ENCODE peak calls at places on chromosomes 2 and 18, in seven cellular contexts. C is fibroblast of pulmonary artery, Y is GM12865, Q is lower leg skin, K is fibroblast of lung, J is brain microvascular endothelial cell, N is dorsolateral prefrontal cortex. S is an unnamed sample.

GRCh38 chr18:26103579-26103978 is 13.2 kb upstream of the SS18 start:
- DNase-seq in Q (no peak), N (no peak), C (no peak), J (no peak), Y (peak; percentile 60), K (no peak), S (no peak)

GRCh38 chr2:65220432-65221131 is 7.0 kb upstream of the ACTR2 start:
- DNase-seq in J (no peak), K (peak; percentile 37), Y (no peak), Q (no peak), C (no peak), N (no peak), S (no peak)

GRCh38 chr2:19868705-19869550 is 32.9 kb downstream of the TTC32 start:
- DNase-seq in Y (peak; percentile 75), K (peak; percentile 10), C (peak; percentile 37), N (no peak), Q (peak; percentile 90), J (no peak), S (no peak)

GRCh38 chr2:148812306-148812705 is 62.7 kb upstream of the KIF5C start:
- DNase-seq in Q (no peak), K (peak; percentile 75), Y (no peak), J (peak; percentile 32), N (no peak), C (peak; percentile 89), S (peak; percentile 11)

GRCh38 chr2:238504181-238504711 is 77.5 kb downstream of the ASB1 start:
- DNase-seq in N (no peak), K (no peak), C (no peak), J (no peak), Q (peak; percentile 77), Y (no peak), S (no peak)

GRCh38 chr2:70712916-70713315 is 55.1 kb downstream of the ADD2 start:
- DNase-seq in J (no peak), Y (no peak), Q (peak; percentile 45), N (no peak), K (no peak), C (no peak), S (no peak)

GRCh38 chr2:226979004-226979403 is 143.2 kb downstream of the RHBDD1 start:
- DNase-seq in Y (no peak), K (no peak), C (no peak), N (no peak), J (no peak), Q (no peak), S (no peak)

GRCh38 chr18:58871514-58872490 is 7.1 kb downstream of the ZNF532 start:
- DNase-seq in C (no peak), J (no peak), K (no peak), Y (no peak), Q (peak; percentile 78), N (no peak), S (no peak)

GRCh38 chr18:26003391-26003790 is 87.0 kb downstream of the SS18 start:
- DNase-seq in N (no peak), Y (no peak), Q (no peak), C (peak; percentile 45), J (no peak), K (no peak), S (no peak)

GRCh38 chr2:134934641-134935040 is 16.0 kb downstream of the CCNT2 start:
- DNase-seq in K (peak; percentile 4), Y (no peak), Q (no peak), N (no peak), J (no peak), C (peak; percentile 20), S (no peak)

GRCh38 chr2:96594701-96595152 is 43.4 kb downstream of the KANSL3 start:
- DNase-seq in Q (no peak), K (no peak), J (no peak), C (no peak), Y (no peak), N (no peak), S (no peak)

GRCh38 chr2:64807417-64807816 is 153.7 kb upstream of the SERTAD2 start:
- DNase-seq in J (peak; percentile 100), Y (peak; percentile 58), Q (peak; percentile 84), K (peak; percentile 100), C (peak; percentile 95), N (no peak), S (peak; percentile 99)

GRCh38 chr2:120060088-120060623 is 47.3 kb downstream of the EPB41L5 start:
- DNase-seq in N (no peak), C (no peak), K (no peak), Q (no peak), J (no peak), Y (no peak), S (no peak)
- H3K4me3 ChIP-seq in N (no peak overlapping the region), C (no peak overlapping the region), K (no peak overlapping the region), Q (no peak overlapping the region), J (no peak overlapping the region), Y (no peak overlapping the region), S (no peak overlapping the region)

DNA sequence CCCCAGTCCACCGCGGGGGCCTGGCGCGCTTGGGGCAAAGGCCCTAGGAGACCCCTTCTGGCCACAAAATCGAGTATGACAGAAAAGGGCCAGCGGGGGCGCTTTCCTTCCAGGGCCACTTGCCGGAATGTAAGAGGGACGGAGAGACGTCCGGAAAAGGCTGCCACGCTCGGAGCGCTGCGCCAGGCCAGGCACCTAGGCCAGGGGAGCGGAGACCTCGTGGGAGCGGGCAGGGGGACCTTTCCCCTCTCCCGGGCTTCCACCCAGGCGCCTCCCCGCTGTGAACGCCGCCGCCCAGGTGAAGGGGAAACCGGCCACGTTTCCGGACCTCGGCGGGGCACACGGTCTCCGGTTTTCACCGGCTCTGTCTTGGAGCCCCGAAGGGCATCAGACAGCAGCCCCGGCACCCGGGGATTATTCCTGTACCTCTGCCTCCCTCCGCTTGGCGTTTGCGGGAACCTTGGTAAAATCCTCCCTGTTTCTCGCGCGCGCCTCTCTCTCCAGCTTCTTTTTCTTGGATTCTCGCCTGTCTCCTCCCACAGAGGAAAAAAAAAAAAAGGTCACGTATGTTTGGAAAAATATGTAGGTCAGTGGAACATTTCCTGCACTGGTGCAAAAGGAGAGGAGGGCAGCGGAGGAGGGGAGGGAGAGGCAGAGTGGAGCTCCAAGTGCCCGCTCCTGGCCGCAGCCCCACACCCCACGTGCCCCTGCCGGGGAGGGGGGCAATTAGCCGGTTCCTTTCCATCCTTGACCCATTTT is 1.2 kb upstream of the NPAS2 start:
- DNase-seq in Q (peak; percentile 88), C (peak; percentile 93), K (peak; percentile 69), Y (no peak), J (peak; percentile 62), N (no peak), S (no peak)
- TF ChIP-seq CTCF in Q (no peak), C (peak; percentile 31), K (peak; percentile 38), Y (no peak), J (peak; percentile 59), N (peak; percentile 24), S (peak; percentile 33)

GRCh38 chr18:54387631-54388030 is 29.9 kb downstream of the C18orf54 start:
- DNase-seq in C (no peak), J (no peak), N (no peak), Y (no peak), Q (no peak), K (no peak), S (no peak)
- H3K4me3 ChIP-seq in C (no peak overlapping the region), J (no peak overlapping the region), N (no peak overlapping the region), Y (no peak overlapping the region), Q (no peak overlapping the region), K (no peak overlapping the region), S (no peak overlapping the region)

DNA sequence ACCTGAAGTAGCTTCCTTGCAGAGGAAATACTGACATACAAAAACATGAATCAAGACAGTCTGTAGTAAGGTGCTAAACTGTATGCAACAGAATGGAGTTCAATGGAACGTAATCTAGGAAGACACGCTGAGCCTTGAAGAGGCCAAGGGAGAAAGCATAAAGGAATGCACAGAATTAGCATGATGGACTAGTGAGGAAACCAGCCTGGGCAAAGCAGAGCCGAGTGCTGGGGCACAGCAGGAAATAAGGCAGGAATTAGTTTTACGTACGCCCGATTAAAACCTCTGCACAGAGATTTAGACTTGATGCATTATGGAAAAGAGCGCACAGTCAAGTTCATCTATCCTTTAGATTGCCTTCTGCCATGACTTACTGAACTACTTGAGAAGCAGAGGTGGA is 200.3 kb downstream of the DLGAP1 start:
- DNase-seq in N (no peak), Y (no peak), K (no peak), Q (no peak), J (no peak), C (no peak), S (no peak)
- TF ChIP-seq CTCF in N (no peak), Y (no peak), K (no peak), Q (no peak), J (no peak), C (no peak), S (no peak)